ENCODE peak calls at places on chromosomes 12 and 14, in eight cellular contexts. One of them, this sample, is unnamed.

GRCh38 chr14:99034711-99035171 is 237.3 kb downstream of the BCL11B start:
- DNase-seq in fibroblast of lung: no peak
- DNase-seq in astrocyte of the spinal cord: no peak
- DNase-seq in endothelial cell: no peak
- DNase-seq in cardiac muscle cell: no peak
- DNase-seq in IMR-90: no peak
- DNase-seq in AG04450: no peak
- DNase-seq in MM.1S: no peak
- DNase-seq in this sample: no peak

GRCh38 chr12:48512855-48513254 is 12.6 kb upstream of the OR8S1 start:
- DNase-seq in fibroblast of lung: no peak
- DNase-seq in astrocyte of the spinal cord: no peak
- DNase-seq in endothelial cell: no peak
- DNase-seq in cardiac muscle cell: no peak
- DNase-seq in IMR-90: no peak
- DNase-seq in AG04450: no peak
- DNase-seq in MM.1S: peak
- DNase-seq in this sample: no peak

GRCh38 chr14:98819132-98819866 is 452.7 kb downstream of the BCL11B start:
- DNase-seq in fibroblast of lung: no peak
- DNase-seq in astrocyte of the spinal cord: no peak
- DNase-seq in endothelial cell: no peak
- DNase-seq in cardiac muscle cell: no peak
- DNase-seq in IMR-90: no peak
- DNase-seq in AG04450: no peak
- DNase-seq in MM.1S: no peak
- DNase-seq in this sample: no peak

GRCh38 chr12:109291531-109292341 is 17.3 kb downstream of the FOXN4 start:
- DNase-seq in fibroblast of lung: peak
- DNase-seq in astrocyte of the spinal cord: peak
- DNase-seq in endothelial cell: peak
- DNase-seq in cardiac muscle cell: peak
- DNase-seq in IMR-90: no peak
- DNase-seq in AG04450: no peak
- DNase-seq in MM.1S: no peak
- DNase-seq in this sample: peak

GRCh38 chr12:7292300-7292699 is 11.6 kb upstream of the ACSM4 start:
- DNase-seq in fibroblast of lung: no peak
- DNase-seq in astrocyte of the spinal cord: no peak
- DNase-seq in endothelial cell: no peak
- DNase-seq in cardiac muscle cell: no peak
- DNase-seq in IMR-90: no peak
- DNase-seq in AG04450: no peak
- DNase-seq in MM.1S: no peak
- DNase-seq in this sample: no peak

GRCh38 chr12:25995906-25996305 is 37.4 kb downstream of the RASSF8 start:
- DNase-seq in fibroblast of lung: peak
- DNase-seq in astrocyte of the spinal cord: peak
- DNase-seq in endothelial cell: no peak
- DNase-seq in cardiac muscle cell: peak
- DNase-seq in IMR-90: peak
- DNase-seq in AG04450: no peak
- DNase-seq in MM.1S: no peak
- DNase-seq in this sample: no peak

GRCh38 chr14:67360469-67361206 is 510 bp downstream of the EIF2S1 start:
- DNase-seq in fibroblast of lung: no peak
- DNase-seq in astrocyte of the spinal cord: no peak
- DNase-seq in endothelial cell: no peak
- DNase-seq in cardiac muscle cell: no peak
- DNase-seq in IMR-90: no peak
- DNase-seq in AG04450: no peak
- DNase-seq in MM.1S: no peak
- DNase-seq in this sample: no peak

GRCh38 chr14:83247925-83248639 is 1714.4 kb upstream of the SEL1L start:
- DNase-seq in fibroblast of lung: no peak
- DNase-seq in astrocyte of the spinal cord: no peak
- DNase-seq in endothelial cell: no peak
- DNase-seq in cardiac muscle cell: no peak
- DNase-seq in IMR-90: no peak
- DNase-seq in AG04450: no peak
- DNase-seq in MM.1S: no peak
- DNase-seq in this sample: no peak

GRCh38 chr12:88579572-88579940 is 715 bp downstream of the KITLG start:
- DNase-seq in fibroblast of lung: peak
- DNase-seq in astrocyte of the spinal cord: peak
- DNase-seq in endothelial cell: peak
- DNase-seq in cardiac muscle cell: peak
- DNase-seq in IMR-90: no peak
- DNase-seq in AG04450: no peak
- DNase-seq in MM.1S: no peak
- DNase-seq in this sample: peak

GRCh38 chr12:58413794-58414193 is 472.4 kb downstream of the ATP23 start:
- DNase-seq in fibroblast of lung: peak
- DNase-seq in astrocyte of the spinal cord: peak
- DNase-seq in endothelial cell: no peak
- DNase-seq in cardiac muscle cell: peak
- DNase-seq in IMR-90: peak
- DNase-seq in AG04450: no peak
- DNase-seq in MM.1S: no peak
- DNase-seq in this sample: no peak

GRCh38 chr12:29562167-29562776 is 64.8 kb upstream of the OVCH1 start:
- DNase-seq in fibroblast of lung: peak
- DNase-seq in astrocyte of the spinal cord: peak
- DNase-seq in endothelial cell: no peak
- DNase-seq in cardiac muscle cell: peak
- DNase-seq in IMR-90: peak
- DNase-seq in AG04450: no peak
- DNase-seq in MM.1S: no peak
- DNase-seq in this sample: no peak

DNA sequence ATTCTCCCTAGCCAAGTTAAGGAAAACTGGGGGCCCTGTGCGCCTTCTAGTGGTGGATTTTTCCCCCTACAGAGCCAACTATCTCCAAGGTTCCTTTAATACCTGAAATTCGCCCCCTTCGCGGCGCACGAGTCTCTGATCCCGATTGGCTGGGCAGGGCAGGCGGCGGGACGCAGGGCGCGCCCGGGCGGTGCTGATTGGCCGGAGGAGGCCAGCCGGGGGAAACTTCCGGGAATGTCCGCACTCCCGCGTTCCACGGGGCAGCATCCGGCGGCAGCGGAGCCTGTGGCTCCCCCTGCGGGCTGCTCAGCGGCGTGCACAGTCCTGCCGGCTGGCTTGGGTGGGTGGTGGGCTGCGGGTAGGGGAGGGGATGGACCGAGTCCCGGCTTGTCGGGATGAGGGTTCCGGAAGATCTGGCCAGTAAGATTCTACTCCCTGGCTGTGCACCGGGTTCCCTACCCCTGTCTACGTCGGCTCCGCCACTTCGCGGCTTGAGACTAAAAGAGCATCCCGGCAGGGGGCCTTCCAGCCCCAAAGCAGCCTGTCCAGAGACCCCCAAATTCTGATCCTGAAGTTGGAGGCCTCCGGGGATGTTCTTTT is at the start of gene NABP2:
- DNase-seq in fibroblast of lung: peak
- DNase-seq in astrocyte of the spinal cord: peak
- DNase-seq in endothelial cell: peak
- DNase-seq in cardiac muscle cell: peak
- DNase-seq in IMR-90: peak
- DNase-seq in AG04450: peak
- DNase-seq in MM.1S: peak
- DNase-seq in this sample: peak
- TF ChIP-seq CTCF in fibroblast of lung: peak
- TF ChIP-seq CTCF in astrocyte of the spinal cord: peak
- TF ChIP-seq CTCF in endothelial cell: peak
- TF ChIP-seq CTCF in cardiac muscle cell: peak
- TF ChIP-seq CTCF in IMR-90: peak
- TF ChIP-seq CTCF in AG04450: peak
- TF ChIP-seq CTCF in MM.1S: peak
- TF ChIP-seq CTCF in this sample: peak

GRCh38 chr14:27371868-27372267 is 774.0 kb upstream of the NOVA1 start:
- DNase-seq in fibroblast of lung: no peak
- DNase-seq in astrocyte of the spinal cord: no peak
- DNase-seq in endothelial cell: no peak
- DNase-seq in cardiac muscle cell: no peak
- DNase-seq in IMR-90: no peak
- DNase-seq in AG04450: no peak
- DNase-seq in MM.1S: no peak
- DNase-seq in this sample: no peak

GRCh38 chr14:27370775-27371174 is 772.9 kb upstream of the NOVA1 start:
- DNase-seq in fibroblast of lung: no peak
- DNase-seq in astrocyte of the spinal cord: no peak
- DNase-seq in endothelial cell: no peak
- DNase-seq in cardiac muscle cell: no peak
- DNase-seq in IMR-90: no peak
- DNase-seq in AG04450: no peak
- DNase-seq in MM.1S: no peak
- DNase-seq in this sample: no peak

GRCh38 chr14:27367345-27367744 is 769.5 kb upstream of the NOVA1 start:
- DNase-seq in fibroblast of lung: no peak
- DNase-seq in astrocyte of the spinal cord: no peak
- DNase-seq in endothelial cell: no peak
- DNase-seq in cardiac muscle cell: no peak
- DNase-seq in IMR-90: no peak
- DNase-seq in AG04450: no peak
- DNase-seq in MM.1S: no peak
- DNase-seq in this sample: no peak

GRCh38 chr14:27372771-27373170 is 774.9 kb upstream of the NOVA1 start:
- DNase-seq in fibroblast of lung: no peak
- DNase-seq in astrocyte of the spinal cord: no peak
- DNase-seq in endothelial cell: no peak
- DNase-seq in cardiac muscle cell: no peak
- DNase-seq in IMR-90: no peak
- DNase-seq in AG04450: no peak
- DNase-seq in MM.1S: no peak
- DNase-seq in this sample: no peak

DNA sequence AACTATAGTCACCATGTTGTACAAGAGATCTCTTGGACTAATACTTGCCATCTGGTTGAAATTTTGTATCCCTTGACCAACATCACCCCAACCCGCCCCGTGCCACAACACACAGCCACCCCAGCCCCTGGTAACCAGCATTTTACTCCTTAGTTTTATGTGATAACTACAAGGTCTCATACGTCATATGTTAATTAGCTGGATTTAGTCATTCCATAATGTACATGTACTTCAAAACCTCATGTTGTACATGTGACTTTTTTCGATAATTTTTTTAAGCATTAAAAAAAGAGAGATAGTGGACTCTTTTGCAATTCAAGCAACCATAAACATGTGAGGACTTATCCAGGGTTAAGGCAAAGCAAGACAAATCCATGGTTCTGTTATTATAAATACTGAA is 773.4 kb upstream of the NOVA1 start:
- DNase-seq in fibroblast of lung: no peak
- DNase-seq in astrocyte of the spinal cord: no peak
- DNase-seq in endothelial cell: no peak
- DNase-seq in cardiac muscle cell: no peak
- DNase-seq in IMR-90: no peak
- DNase-seq in AG04450: no peak
- DNase-seq in MM.1S: no peak
- DNase-seq in this sample: no peak
- TF ChIP-seq CTCF in fibroblast of lung: no peak
- TF ChIP-seq CTCF in astrocyte of the spinal cord: no peak
- TF ChIP-seq CTCF in endothelial cell: no peak
- TF ChIP-seq CTCF in cardiac muscle cell: no peak
- TF ChIP-seq CTCF in IMR-90: no peak
- TF ChIP-seq CTCF in AG04450: no peak
- TF ChIP-seq CTCF in MM.1S: no peak
- TF ChIP-seq CTCF in this sample: no peak

GRCh38 chr14:103090481-103091020 is 4.0 kb upstream of the EXOC3L4 start:
- DNase-seq in fibroblast of lung: no peak
- DNase-seq in astrocyte of the spinal cord: no peak
- DNase-seq in endothelial cell: no peak
- DNase-seq in cardiac muscle cell: no peak
- DNase-seq in IMR-90: no peak
- DNase-seq in AG04450: no peak
- DNase-seq in MM.1S: no peak
- DNase-seq in this sample: no peak

GRCh38 chr14:103089386-103090335 is 4.9 kb upstream of the EXOC3L4 start:
- DNase-seq in fibroblast of lung: no peak
- DNase-seq in astrocyte of the spinal cord: no peak
- DNase-seq in endothelial cell: no peak
- DNase-seq in cardiac muscle cell: no peak
- DNase-seq in IMR-90: no peak
- DNase-seq in AG04450: no peak
- DNase-seq in MM.1S: no peak
- DNase-seq in this sample: no peak

GRCh38 chr14:103088921-103089320 is 4.9 kb downstream of the LBHD2 start:
- DNase-seq in fibroblast of lung: no peak
- DNase-seq in astrocyte of the spinal cord: no peak
- DNase-seq in endothelial cell: no peak
- DNase-seq in cardiac muscle cell: no peak
- DNase-seq in IMR-90: no peak
- DNase-seq in AG04450: no peak
- DNase-seq in MM.1S: no peak
- DNase-seq in this sample: no peak

GRCh38 chr14:103091883-103092222 is 2.7 kb upstream of the EXOC3L4 start:
- DNase-seq in fibroblast of lung: no peak
- DNase-seq in astrocyte of the spinal cord: no peak
- DNase-seq in endothelial cell: no peak
- DNase-seq in cardiac muscle cell: no peak
- DNase-seq in IMR-90: no peak
- DNase-seq in AG04450: no peak
- DNase-seq in MM.1S: no peak
- DNase-seq in this sample: no peak

DNA sequence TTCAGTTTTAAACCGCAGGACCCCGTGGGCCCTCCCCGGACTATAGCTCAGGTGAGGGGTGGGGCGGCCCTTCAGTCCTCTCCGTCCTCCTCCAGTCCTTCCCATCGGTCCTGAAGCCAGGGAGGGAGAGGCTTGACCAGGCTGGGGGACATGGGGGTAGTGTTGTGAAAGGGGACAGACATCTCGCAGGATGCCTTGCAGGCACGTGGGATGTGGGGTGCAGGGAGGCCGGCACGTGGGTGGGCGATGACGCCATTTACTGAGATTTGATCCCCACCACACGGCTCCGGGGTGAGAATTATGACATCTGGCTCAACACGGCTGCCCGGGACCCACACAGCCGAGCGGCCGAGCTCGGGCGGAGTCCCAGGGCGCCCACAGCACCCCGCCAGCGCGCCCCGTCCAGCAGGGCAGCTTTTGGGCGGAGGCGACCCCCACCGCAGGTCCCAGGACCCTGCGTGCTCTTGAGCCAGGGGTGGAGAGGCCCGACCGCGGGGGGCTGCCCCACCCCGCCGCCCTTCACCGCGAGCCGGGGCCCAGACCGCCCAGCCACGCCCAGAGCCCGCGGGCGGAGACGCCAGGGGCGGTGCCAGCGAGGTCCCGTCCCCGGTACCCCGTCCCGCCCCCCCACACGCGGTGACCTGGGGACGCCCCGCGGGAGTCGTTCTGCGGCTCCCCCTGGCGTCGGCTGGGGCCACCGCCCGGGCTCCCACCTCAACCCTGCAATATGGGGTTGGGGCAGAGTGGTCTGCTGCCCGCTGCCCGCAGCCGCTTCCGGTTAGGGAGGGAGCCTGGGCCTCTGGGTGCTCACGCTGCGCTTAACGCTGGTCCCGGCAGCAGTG is 3.3 kb upstream of the EXOC3L4 start:
- DNase-seq in fibroblast of lung: peak
- DNase-seq in astrocyte of the spinal cord: no peak
- DNase-seq in endothelial cell: peak
- DNase-seq in cardiac muscle cell: peak
- DNase-seq in IMR-90: peak
- DNase-seq in AG04450: no peak
- DNase-seq in MM.1S: peak
- DNase-seq in this sample: peak
- TF ChIP-seq CTCF in fibroblast of lung: peak
- TF ChIP-seq CTCF in astrocyte of the spinal cord: peak
- TF ChIP-seq CTCF in endothelial cell: peak
- TF ChIP-seq CTCF in cardiac muscle cell: peak
- TF ChIP-seq CTCF in IMR-90: peak
- TF ChIP-seq CTCF in AG04450: peak
- TF ChIP-seq CTCF in MM.1S: peak
- TF ChIP-seq CTCF in this sample: peak

GRCh38 chr14:92510972-92511371 is 2.6 kb upstream of the RIN3 start:
- DNase-seq in fibroblast of lung: no peak
- DNase-seq in astrocyte of the spinal cord: no peak
- DNase-seq in endothelial cell: no peak
- DNase-seq in cardiac muscle cell: no peak
- DNase-seq in IMR-90: no peak
- DNase-seq in AG04450: no peak
- DNase-seq in MM.1S: no peak
- DNase-seq in this sample: no peak
- TF ChIP-seq CTCF in fibroblast of lung: no peak
- TF ChIP-seq CTCF in astrocyte of the spinal cord: no peak
- TF ChIP-seq CTCF in endothelial cell: no peak
- TF ChIP-seq CTCF in cardiac muscle cell: no peak
- TF ChIP-seq CTCF in IMR-90: no peak
- TF ChIP-seq CTCF in AG04450: no peak
- TF ChIP-seq CTCF in MM.1S: no peak
- TF ChIP-seq CTCF in this sample: no peak

This sample was measured in nephron progenitor cell.